ENCODE peak calls at places on chromosomes 16 and 17, in ten cellular contexts. O is PC-3; M is tibial nerve; Y is transverse colon; P is upper lobe of right lung; T is endodermal cell; V is mammary epithelial cell; J is CD8-positive, alpha-beta T cell; B is heart right ventricle; A is HCT116. S is an unnamed sample. For H3K4me1 and H3K9me3, the result is how much of the 10 kb centered on the place peaks cover.

GRCh38 chr16:89495121-89495520 is 4.8 kb upstream of the ANKRD11 start:
- DNase-seq in O (peak), M (no peak), Y (no peak), P (no peak), T (peak), V (no peak), J (no peak), B (no peak), A (no peak), S (no peak)

GRCh38 chr16:80519189-80519588 is 21.6 kb upstream of the DYNLRB2 start:
- DNase-seq in O (no peak), M (no peak), Y (no peak), P (no peak), T (no peak), V (no peak), J (no peak), B (no peak), A (no peak), S (no peak)

GRCh38 chr17:48915459-48916282 is 7.5 kb downstream of the UBE2Z start:
- DNase-seq in O (peak), M (peak), Y (peak), P (no peak), T (no peak), V (peak), J (no peak), B (no peak), A (no peak), S (no peak)

GRCh38 chr17:42937712-42938596 is 26.3 kb downstream of the AARSD1 start:
- DNase-seq in O (peak), M (peak), Y (peak), P (no peak), T (peak), V (peak), J (no peak), B (no peak), A (peak), S (no peak)

GRCh38 chr16:26070595-26071170 is 378.9 kb downstream of the HS3ST4 start:
- DNase-seq in O (no peak), M (no peak), Y (no peak), P (no peak), T (no peak), V (no peak), J (no peak), B (no peak), A (no peak), S (no peak)

GRCh38 chr16:14003119-14003570 is 68.0 kb upstream of the MRTFB start:
- DNase-seq in O (peak), M (no peak), Y (peak), P (peak), T (peak), V (peak), J (no peak), B (peak), A (no peak), S (no peak)

GRCh38 chr17:8459109-8459508 is 23.4 kb downstream of the NDEL1 start:
- DNase-seq in O (no peak), M (no peak), Y (no peak), P (no peak), T (no peak), V (no peak), J (no peak), B (no peak), A (no peak), S (no peak)

GRCh38 chr16:79933586-79933985 is 333.0 kb upstream of the MAF start:
- DNase-seq in O (no peak), M (no peak), Y (no peak), P (no peak), T (no peak), V (no peak), J (no peak), B (no peak), A (no peak), S (no peak)

GRCh38 chr17:1399679-1400512 is at the start of gene YWHAE:
- DNase-seq in O (peak), M (peak), Y (peak), P (peak), T (peak), V (peak), J (peak), B (peak), A (peak), S (peak)

GRCh38 chr16:81627024-81627423 is 152.1 kb upstream of the PLCG2 start:
- DNase-seq in O (no peak), M (no peak), Y (no peak), P (no peak), T (no peak), V (no peak), J (no peak), B (no peak), A (no peak), S (no peak)

GRCh38 chr16:19830902-19831555 is 53.6 kb downstream of the GPRC5B start:
- DNase-seq in O (no peak), M (no peak), Y (no peak), P (no peak), T (no peak), V (no peak), J (no peak), B (no peak), A (no peak), S (no peak)

GRCh38 chr16:28280881-28281836 is 11.2 kb upstream of the SBK1 start:
- DNase-seq in O (no peak), M (no peak), Y (no peak), P (no peak), T (peak), V (no peak), J (no peak), B (no peak), A (no peak), S (no peak)

GRCh38 chr17:65332779-65333178 is 195.6 kb downstream of the RGS9 start:
- DNase-seq in O (no peak), M (no peak), Y (no peak), P (no peak), T (no peak), V (no peak), J (no peak), B (no peak), A (no peak), S (no peak)

GRCh38 chr17:6244796-6245195 is 174.6 kb downstream of the WSCD1 start:
- DNase-seq in O (no peak), M (no peak), Y (no peak), P (no peak), T (peak), V (peak), J (no peak), B (no peak), A (no peak), S (no peak)

GRCh38 chr16:85554791-85555548 is 58.2 kb upstream of the GSE1 start:
- DNase-seq in O (peak), M (no peak), Y (peak), P (peak), T (no peak), V (peak), J (peak), B (peak), A (no peak), S (peak)

GRCh38 chr17:63096426-63096825 is 130.4 kb downstream of the TANC2 start:
- DNase-seq in O (no peak), M (no peak), Y (no peak), P (no peak), T (no peak), V (no peak), J (no peak), B (no peak), A (no peak), S (no peak)

GRCh38 chr16:23679986-23680336 is 1.3 kb downstream of the PLK1 start:
- DNase-seq in O (no peak), M (no peak), Y (no peak), P (no peak), T (peak), V (peak), J (no peak), B (no peak), A (no peak), S (no peak)

GRCh38 chr17:64094412-64094811 is 35.5 kb downstream of the ERN1 start:
- DNase-seq in O (no peak), M (no peak), Y (no peak), P (no peak), T (no peak), V (no peak), J (no peak), B (no peak), A (no peak), S (no peak)

GRCh38 chr17:77323413-77324171 is 182.8 kb downstream of the SEC14L1 start:
- DNase-seq in O (peak), M (no peak), Y (peak), P (peak), T (peak), V (no peak), J (no peak), B (peak), A (no peak), S (peak)

GRCh38 chr16:87062569-87063442 is 254.4 kb downstream of the C16orf95 start:
- DNase-seq in O (peak), M (peak), Y (peak), P (no peak), T (peak), V (peak), J (no peak), B (peak), A (peak), S (peak)

GRCh38 chr17:12021604-12022003 is 927 bp downstream of the MAP2K4 start:
- DNase-seq in O (no peak), M (no peak), Y (no peak), P (no peak), T (no peak), V (no peak), J (no peak), B (no peak), A (no peak), S (no peak)

GRCh38 chr16:68658258-68658973 is 13.3 kb downstream of the CDH3 start:
- DNase-seq in O (peak), M (no peak), Y (no peak), P (peak), T (no peak), V (peak), J (no peak), B (no peak), A (peak), S (no peak)

GRCh38 chr17:64781013-64781392 is 118.9 kb upstream of the SMURF2 start:
- DNase-seq in O (no peak), M (no peak), Y (no peak), P (peak), T (no peak), V (no peak), J (no peak), B (no peak), A (no peak), S (no peak)

GRCh38 chr16:27347930-27348685 is 34.3 kb downstream of the IL4R start:
- DNase-seq in O (no peak), M (no peak), Y (no peak), P (no peak), T (no peak), V (no peak), J (no peak), B (no peak), A (no peak), S (no peak)

GRCh38 chr16:24499193-24499814 is 40.1 kb upstream of the RBBP6 start:
- DNase-seq in O (peak), M (no peak), Y (peak), P (peak), T (peak), V (peak), J (no peak), B (no peak), A (peak), S (no peak)

GRCh38 chr17:38727661-38728220 is 2.4 kb upstream of the CISD3 start:
- DNase-seq in O (no peak), M (no peak), Y (no peak), P (no peak), T (no peak), V (no peak), J (no peak), B (no peak), A (no peak), S (no peak)

GRCh38 chr16:74759564-74759963 is 15.1 kb downstream of the FA2H start:
- DNase-seq in O (no peak), M (no peak), Y (no peak), P (no peak), T (no peak), V (no peak), J (no peak), B (no peak), A (no peak), S (no peak)

GRCh38 chr17:72387487-72387886 is 266.7 kb downstream of the SOX9 start:
- DNase-seq in O (peak), M (no peak), Y (no peak), P (no peak), T (no peak), V (no peak), J (no peak), B (no peak), A (peak), S (no peak)

GRCh38 chr17:72901657-72902056 is 190.8 kb downstream of the SLC39A11 start:
- DNase-seq in O (no peak), M (no peak), Y (no peak), P (no peak), T (no peak), V (no peak), J (no peak), B (no peak), A (no peak), S (no peak)

GRCh38 chr17:78716292-78716691 is 65.8 kb downstream of the CYTH1 start:
- DNase-seq in O (no peak), M (no peak), Y (no peak), P (no peak), T (no peak), V (no peak), J (no peak), B (no peak), A (no peak), S (no peak)

GRCh38 chr17:78716814-78717393 is 65.2 kb downstream of the CYTH1 start:
- DNase-seq in O (peak), M (peak), Y (peak), P (peak), T (peak), V (peak), J (no peak), B (peak), A (no peak), S (peak)

GRCh38 chr17:78714534-78714933 is 67.5 kb downstream of the CYTH1 start:
- DNase-seq in O (no peak), M (no peak), Y (no peak), P (no peak), T (peak), V (no peak), J (no peak), B (no peak), A (no peak), S (no peak)

GRCh38 chr17:78715000-78715771 is 66.9 kb downstream of the CYTH1 start:
- DNase-seq in O (no peak), M (no peak), Y (no peak), P (no peak), T (peak), V (no peak), J (no peak), B (no peak), A (no peak), S (no peak)

DNA sequence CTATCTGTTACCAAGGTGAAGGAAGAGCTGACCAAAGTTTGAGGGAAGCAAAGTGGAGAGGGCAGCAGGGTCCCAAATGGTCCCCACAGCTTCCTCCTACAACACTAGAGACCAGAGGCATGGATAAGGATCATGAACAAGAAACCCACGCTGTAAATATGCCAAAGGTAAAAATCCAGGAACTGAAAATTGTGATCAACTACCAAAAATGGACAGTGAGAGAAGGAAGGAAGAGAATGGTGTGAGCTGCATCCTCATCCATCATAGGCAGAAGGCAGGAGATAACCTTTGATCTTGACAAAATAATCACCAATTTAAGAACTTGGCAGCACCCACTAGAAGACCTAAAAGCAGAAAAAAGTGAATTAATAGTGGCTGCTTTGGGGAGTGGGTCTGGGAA is 66.2 kb downstream of the CYTH1 start:
- DNase-seq in O (no peak), M (no peak), Y (no peak), P (no peak), T (no peak), V (no peak), J (no peak), B (no peak), A (no peak), S (no peak)
- H3K4me1 ChIP-seq in O (under half), M (under half), Y (half or more), P (half or more), T (under half), V (under half), J (half or more), B (half or more), A (under half), S (half or more)

GRCh38 chr17:52298881-52299280 is 140.4 kb upstream of the CA10 start:
- DNase-seq in O (no peak), M (no peak), Y (no peak), P (no peak), T (no peak), V (no peak), J (no peak), B (no peak), A (no peak), S (no peak)
- H3K9me3 ChIP-seq in O (under half), M (under half), Y (under half), P (under half), T (under half), V (under half), J (under half), B (under half), A (under half), S (under half)

DNA sequence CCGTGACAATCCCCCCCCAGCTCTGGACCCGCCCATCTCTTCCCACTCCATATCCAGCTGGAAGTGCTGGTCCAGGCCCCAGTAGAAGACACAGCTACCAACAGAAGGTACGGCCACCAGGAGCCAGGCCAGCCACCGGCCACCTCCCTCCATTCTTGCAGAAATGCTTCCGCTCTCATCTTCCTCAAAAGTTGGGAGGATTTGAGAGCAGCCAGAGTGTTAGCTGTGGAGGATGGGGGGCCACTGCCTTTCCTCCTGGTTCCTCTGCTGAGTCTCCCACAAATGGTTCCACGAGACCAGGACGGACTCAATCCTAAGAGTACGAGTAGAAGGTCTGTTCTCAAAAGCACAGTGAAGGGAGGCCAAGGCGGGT is 78.3 kb downstream of the GAS7 start:
- DNase-seq in O (no peak), M (no peak), Y (no peak), P (peak), T (no peak), V (no peak), J (no peak), B (no peak), A (no peak), S (no peak)
- H3K4me1 ChIP-seq in O (under half), M (half or more), Y (under half), P (under half), T (under half), V (under half), J (half or more), B (half or more), A (under half), S (half or more)

GRCh38 chr16:31876955-31877828 is 3.6 kb downstream of the ZNF267 start:
- DNase-seq in O (peak), M (no peak), Y (no peak), P (no peak), T (no peak), V (peak), J (no peak), B (no peak), A (no peak), S (no peak)

GRCh38 chr16:31880322-31880979 is 6.8 kb downstream of the ZNF267 start:
- DNase-seq in O (peak), M (no peak), Y (no peak), P (no peak), T (no peak), V (peak), J (no peak), B (no peak), A (no peak), S (no peak)

GRCh38 chr16:31875112-31875803 is 1.7 kb downstream of the ZNF267 start:
- DNase-seq in O (peak), M (no peak), Y (no peak), P (no peak), T (no peak), V (peak), J (no peak), B (no peak), A (no peak), S (peak)

GRCh38 chr16:31877876-31878642 is 4.5 kb downstream of the ZNF267 start:
- DNase-seq in O (no peak), M (no peak), Y (no peak), P (no peak), T (no peak), V (no peak), J (no peak), B (no peak), A (no peak), S (no peak)

DNA sequence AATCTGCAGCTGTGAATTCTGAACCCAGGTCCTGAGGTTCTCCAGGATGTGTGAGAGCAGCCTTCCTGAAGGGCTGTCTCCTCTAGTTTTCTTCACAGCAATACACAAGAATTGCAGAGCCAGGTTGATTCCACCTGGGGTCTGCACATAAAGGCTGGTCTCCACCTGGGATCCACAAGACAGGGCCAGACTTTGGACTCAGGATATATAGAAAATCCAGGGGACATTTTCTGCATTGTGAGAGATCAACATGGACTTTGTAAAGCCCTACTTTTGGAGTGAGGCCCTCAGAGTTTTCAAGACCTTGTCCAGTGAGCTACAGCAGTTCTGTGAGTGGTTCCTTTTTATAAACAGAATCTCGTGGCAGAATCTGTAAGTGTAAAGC is 6.3 kb downstream of the ZNF267 start:
- DNase-seq in O (no peak), M (no peak), Y (no peak), P (no peak), T (no peak), V (no peak), J (no peak), B (no peak), A (no peak), S (no peak)
- H3K9me3 ChIP-seq in O (under half), M (under half), Y (under half), P (under half), T (under half), V (under half), J (under half), B (under half), A (under half), S (under half)

DNA sequence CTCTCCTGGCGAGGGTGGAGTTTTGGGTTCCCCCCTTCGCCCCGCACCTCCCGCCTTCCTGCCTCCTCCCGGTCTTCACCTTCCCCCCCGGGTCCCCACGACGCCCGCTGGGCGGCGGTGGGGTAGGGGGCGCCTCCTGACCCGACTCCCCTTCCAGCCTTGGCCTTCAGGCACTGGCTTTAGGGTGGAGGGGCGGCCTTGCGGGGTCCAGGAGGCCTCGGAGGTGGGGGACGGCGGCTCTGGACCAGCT is 2.4 kb downstream of the SLC16A3 start:
- DNase-seq in O (no peak), M (no peak), Y (no peak), P (no peak), T (no peak), V (no peak), J (no peak), B (no peak), A (no peak), S (no peak)
- H3K4me1 ChIP-seq in O (half or more), M (under half), Y (half or more), P (under half), T (under half), V (half or more), J (under half), B (half or more), A (half or more), S (under half)

GRCh38 chr17:47760409-47761140 is 27.5 kb downstream of the TBX21 start:
- DNase-seq in O (no peak), M (no peak), Y (no peak), P (no peak), T (no peak), V (no peak), J (no peak), B (no peak), A (no peak), S (no peak)

GRCh38 chr17:47762733-47763132 is 29.7 kb downstream of the TBX21 start:
- DNase-seq in O (no peak), M (no peak), Y (no peak), P (no peak), T (no peak), V (no peak), J (no peak), B (no peak), A (no peak), S (no peak)

GRCh38 chr17:47763913-47764582 is 31.0 kb downstream of the TBX21 start:
- DNase-seq in O (peak), M (no peak), Y (no peak), P (no peak), T (no peak), V (peak), J (no peak), B (no peak), A (no peak), S (no peak)
- H3K9me3 ChIP-seq in O (under half), M (under half), Y (under half), P (under half), T (under half), V (under half), J (under half), B (under half), A (under half), S (under half)